ENCODE peak calls at places on chromosome X, in ten cellular contexts. C, I, Q, F, P, G, H, W, N and S are unnamed samples. For H3K36me3 and H3K27me3, the result is how much of the 10 kb centered on the place peaks cover.

GRCh38 chrX:138877746-138878145 is 166.2 kb upstream of the FGF13 start:
- DNase-seq in F (no peak), P (no peak), Q (no peak), W (no peak), G (no peak), H (no peak), I (no peak), N (no peak), C (no peak), S (no peak)

GRCh38 chrX:152735860-152736511 is 2.4 kb downstream of the MAGEA12 start:
- DNase-seq in N (no peak), G (no peak), W (no peak), F (no peak), I (no peak), Q (no peak), C (no peak), P (no peak), H (no peak), S (no peak)

GRCh38 chrX:1914606-1915365 is 299.9 kb downstream of the ASMT start:
- DNase-seq in I (no peak), G (no peak), P (no peak), N (no peak), F (peak), Q (no peak), C (no peak), W (no peak), H (no peak), S (peak)

GRCh38 chrX:121011254-121011653 is 25.7 kb upstream of the CT47A1 start:
- DNase-seq in Q (no peak), F (no peak), P (no peak), G (no peak), H (no peak), N (no peak), W (no peak), C (no peak), I (no peak), S (no peak)

GRCh38 chrX:88746925-88747324 is at the start of gene CPXCR1:
- DNase-seq in W (no peak), P (no peak), F (no peak), H (no peak), C (no peak), Q (no peak), I (no peak), G (no peak), N (no peak), S (no peak)

GRCh38 chrX:154546354-154547244 is at the start of gene G6PD:
- DNase-seq in G (peak), F (peak), W (peak), H (peak), C (peak), N (peak), I (peak), P (no peak), Q (peak), S (peak)

GRCh38 chrX:22433292-22434070 is 160.8 kb downstream of the CBLL2 start:
- DNase-seq in N (no peak), G (no peak), F (no peak), W (no peak), C (no peak), P (no peak), H (no peak), Q (no peak), I (no peak), S (no peak)

GRCh38 chrX:119266364-119266995 is 30.4 kb downstream of the PGRMC1 start:
- DNase-seq in F (peak), H (no peak), G (peak), W (peak), Q (peak), P (no peak), I (no peak), C (no peak), N (no peak), S (peak)

GRCh38 chrX:73768120-73768519 is 205.1 kb downstream of the CHIC1 start:
- DNase-seq in I (no peak), H (no peak), N (no peak), F (no peak), P (no peak), C (no peak), W (peak), G (no peak), Q (no peak), S (no peak)

DNA sequence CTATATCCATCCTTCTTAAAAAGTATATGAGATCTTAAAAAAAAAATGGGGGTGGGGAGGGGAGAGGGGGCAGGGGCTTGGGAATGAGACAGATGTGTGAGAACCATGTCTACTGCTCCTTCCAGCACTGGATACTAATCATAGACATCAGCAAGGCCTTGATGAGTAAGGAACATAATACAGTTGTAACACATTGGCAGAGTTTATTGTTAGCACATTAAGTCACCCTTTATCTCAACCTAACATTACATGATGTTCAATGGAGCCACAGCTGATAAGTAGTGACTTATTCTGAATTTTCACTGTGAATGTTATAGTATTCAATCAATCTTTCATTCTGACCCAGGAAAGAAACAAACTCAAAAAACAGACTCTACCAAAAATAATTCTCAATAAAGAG is 47.3 kb upstream of the KCNE5 start:
- DNase-seq in P (no peak), N (no peak), Q (peak), I (no peak), W (no peak), H (no peak), F (no peak), C (no peak), G (no peak), S (no peak)
- H3K36me3 ChIP-seq in P (under half), N (under half), Q (under half), I (under half), W (under half), H (half or more), F (under half), C (under half), G (under half), S (under half)

DNA sequence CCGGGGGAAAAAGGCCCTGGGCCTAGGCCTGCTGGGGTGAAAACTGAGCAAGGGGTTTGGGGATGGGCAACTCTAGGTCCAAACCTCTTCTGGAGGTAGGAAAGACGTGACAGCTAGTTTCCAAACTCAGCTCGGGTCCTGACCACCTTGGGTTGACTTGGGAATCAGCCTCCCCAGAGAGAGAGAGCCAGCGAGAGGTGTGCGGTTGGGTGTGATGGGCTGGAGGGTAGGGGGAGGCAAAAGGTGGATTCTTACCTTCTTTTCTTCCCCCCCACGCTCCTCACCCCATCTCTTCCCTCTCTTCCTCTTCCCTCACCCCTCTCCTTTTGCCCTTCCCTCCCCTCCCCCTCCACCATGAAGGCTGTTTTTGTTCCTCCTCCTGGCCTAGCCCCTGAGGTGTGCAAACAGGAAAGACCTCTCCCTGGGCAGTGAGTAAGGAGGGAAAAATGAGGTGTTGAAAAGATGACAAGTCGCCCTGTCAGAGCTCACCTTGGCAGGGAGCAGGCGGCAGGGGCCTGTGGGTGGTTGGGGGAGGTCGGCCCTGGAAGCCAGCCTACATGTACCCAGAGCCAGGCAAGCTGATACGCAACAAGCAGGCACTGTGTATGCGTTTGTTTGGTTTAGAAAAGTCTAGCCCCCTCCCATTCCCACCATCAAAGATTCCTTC is 14.8 kb downstream of the PJA1 start:
- DNase-seq in Q (no peak), W (no peak), G (no peak), P (no peak), F (peak), C (no peak), I (no peak), H (no peak), N (no peak), S (peak)
- H3K27me3 ChIP-seq in Q (under half), W (under half), G (under half), P (under half), F (under half), C (under half), I (under half), H (under half), N (under half), S (under half)

DNA sequence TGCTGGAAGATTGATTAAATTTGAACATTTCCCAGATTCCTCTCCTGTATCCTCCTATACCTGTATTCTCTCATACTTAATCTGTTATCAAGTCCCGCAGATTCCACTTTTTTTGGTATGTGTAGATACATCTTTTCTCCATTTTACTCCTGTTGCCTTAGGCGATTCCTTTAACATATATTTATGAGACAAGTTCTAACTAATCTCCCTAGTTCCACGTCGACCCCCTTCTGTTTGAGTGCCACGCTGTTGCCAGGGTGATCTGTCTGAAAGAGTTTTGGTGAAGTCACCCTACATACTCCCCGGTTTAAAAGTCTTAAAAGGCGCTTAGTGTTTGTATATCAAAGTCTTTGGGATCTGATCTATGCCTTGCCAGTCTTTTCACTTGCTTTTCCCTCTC is 2.4 kb downstream of the HNRNPH2 start:
- DNase-seq in W (no peak), N (no peak), Q (no peak), P (no peak), I (no peak), H (no peak), C (no peak), G (no peak), F (no peak), S (no peak)
- H3K4me3 ChIP-seq in W (no peak), N (no peak), Q (no peak), P (peak), I (no peak), H (peak), C (no peak), G (peak), F (peak), S (no peak)

GRCh38 chrX:41350150-41350975 is 16.4 kb downstream of the DDX3X start:
- DNase-seq in G (peak), N (no peak), I (no peak), P (no peak), C (no peak), W (no peak), Q (peak), F (no peak), H (no peak), S (no peak)
- H3K36me3 ChIP-seq in G (under half), N (under half), I (half or more), P (under half), C (under half), W (under half), Q (under half), F (under half), H (under half), S (under half)

DNA sequence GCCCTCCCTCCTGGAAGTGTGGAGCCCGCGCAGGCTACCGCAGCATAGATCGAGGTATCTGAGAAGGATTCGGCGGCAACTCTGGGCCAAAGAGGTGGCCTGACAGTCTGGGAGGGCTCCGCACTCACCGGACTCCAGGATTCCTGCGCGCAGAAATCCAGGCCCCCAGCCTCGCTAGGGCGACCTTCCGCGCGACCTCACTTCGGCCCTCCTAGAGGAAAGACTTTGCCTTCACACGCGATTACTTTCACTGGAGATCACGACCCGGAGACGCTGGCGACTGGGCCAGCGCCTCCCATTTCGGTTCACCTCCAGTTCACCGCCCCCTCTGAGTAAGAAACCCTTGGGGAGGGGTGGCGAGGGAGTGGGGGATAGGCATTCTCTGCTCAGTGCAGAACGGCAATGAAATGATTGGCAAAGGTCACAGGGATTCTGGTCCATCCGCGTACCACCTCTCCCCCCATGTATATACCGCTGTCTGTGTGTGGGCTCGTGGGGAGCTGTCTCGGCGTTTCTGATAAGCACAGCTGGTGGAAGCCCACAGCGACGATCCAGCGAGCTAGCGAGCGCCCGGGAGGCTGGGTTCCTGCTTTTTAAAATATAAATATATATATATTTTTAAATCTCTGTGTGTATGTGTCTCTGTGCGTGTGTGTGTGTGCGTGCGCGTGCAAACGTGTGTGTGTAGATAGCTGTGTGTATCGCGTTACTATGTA is 2.5 kb downstream of the POU3F4 start:
- DNase-seq in P (no peak), N (no peak), I (no peak), H (no peak), Q (no peak), F (peak), G (no peak), C (no peak), W (peak), S (peak)
- H3K27me3 ChIP-seq in P (under half), N (under half), I (under half), H (under half), Q (half or more), F (half or more), G (under half), C (under half), W (half or more), S (under half)

GRCh38 chrX:40303256-40304077 is 205.7 kb upstream of the BCOR start:
- DNase-seq in C (no peak), Q (no peak), N (no peak), W (no peak), G (no peak), I (no peak), P (no peak), H (no peak), F (peak), S (no peak)
- H3K4me3 ChIP-seq in C (no peak), Q (no peak), N (no peak), W (no peak), G (no peak), I (no peak), P (no peak), H (no peak), F (no peak), S (no peak)

DNA sequence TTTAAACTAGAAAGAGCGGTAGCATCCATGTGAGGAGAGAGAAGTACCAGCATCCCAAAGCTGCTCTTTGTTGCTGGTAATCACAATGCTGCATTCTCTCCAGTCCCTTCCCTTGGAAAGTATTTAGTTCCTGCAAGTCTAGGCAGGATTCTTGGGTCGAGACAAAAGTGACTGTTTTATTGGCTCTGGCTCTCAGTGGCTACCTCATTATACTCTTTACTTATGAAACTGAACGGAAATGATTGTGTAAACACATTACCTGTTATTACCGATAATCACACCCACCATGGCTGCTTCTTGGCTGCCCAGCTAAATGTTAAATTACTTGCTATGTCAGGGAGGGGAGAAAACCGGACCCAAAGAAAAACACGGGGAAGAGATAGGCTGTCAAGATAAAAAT is 26.2 kb downstream of the ATXN3L start:
- DNase-seq in F (no peak), N (no peak), G (no peak), I (no peak), Q (no peak), H (no peak), C (no peak), P (no peak), W (peak), S (no peak)
- H3K36me3 ChIP-seq in F (under half), N (under half), G (under half), I (under half), Q (under half), H (under half), C (under half), P (under half), W (under half), S (under half)

GRCh38 chrX:11750051-11750450 is 8.0 kb upstream of the MSL3 start:
- DNase-seq in G (no peak), I (no peak), P (no peak), W (no peak), H (no peak), C (no peak), F (no peak), Q (no peak), N (no peak), S (no peak)
- H3K27me3 ChIP-seq in G (under half), I (under half), P (under half), W (under half), H (under half), C (under half), F (under half), Q (under half), N (under half), S (under half)

DNA sequence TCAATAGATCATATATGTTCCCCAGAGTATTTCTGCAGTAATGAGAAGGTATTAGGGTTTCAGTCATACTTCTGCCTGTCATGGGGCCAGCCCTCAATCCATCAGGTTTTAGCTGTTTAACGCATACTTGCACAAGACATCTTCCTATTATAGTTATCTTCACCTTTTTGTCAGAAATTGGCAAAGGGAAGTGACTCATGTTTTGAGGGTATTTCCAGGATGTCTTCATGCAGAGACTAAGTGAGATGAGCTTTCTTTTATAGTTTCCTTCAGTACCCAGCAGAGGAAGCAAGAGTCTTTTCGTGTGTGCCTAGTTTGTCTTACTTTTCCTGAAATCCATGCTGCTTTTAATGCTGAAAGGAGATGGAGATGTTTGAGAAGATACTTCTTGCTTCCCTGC is 9.5 kb downstream of the CSTF2 start:
- DNase-seq in Q (peak), P (no peak), N (no peak), C (no peak), G (peak), H (no peak), F (no peak), W (no peak), I (no peak), S (no peak)
- H3K4me3 ChIP-seq in Q (no peak), P (no peak), N (no peak), C (no peak), G (no peak), H (no peak), F (no peak), W (no peak), I (no peak), S (no peak)